ENCODE peak calls at places on chromosomes 13 and 19, in five cellular contexts. L is IMR-90, Q is GM12878, I is A549, H is K562. N is an unnamed sample.

GRCh38 chr19:574658-575526 is 2.5 kb downstream of the BSG start:
- DNase-seq in L (peak; percentile 59), Q (peak; percentile 28), I (no peak), H (peak; percentile 96), N (no peak)

GRCh38 chr19:10074153-10074552 is 12.0 kb upstream of the SHFL start:
- DNase-seq in L (peak; percentile 36), Q (no peak), I (peak; percentile 62), H (peak; percentile 79), N (no peak)

GRCh38 chr19:12774588-12775555 is at the start of gene HOOK2:
- DNase-seq in L (no peak), Q (no peak), I (no peak), H (peak; percentile 32), N (no peak)

GRCh38 chr13:113786262-113786841 is 27.3 kb downstream of the TMEM255B start:
- DNase-seq in L (peak; percentile 76), Q (no peak), I (no peak), H (no peak), N (no peak)

GRCh38 chr13:47680752-47681151 is 320.3 kb downstream of the SUCLA2 start:
- DNase-seq in L (peak; percentile 50), Q (no peak), I (no peak), H (no peak), N (no peak)

GRCh38 chr13:33164331-33164730 is 121.2 kb downstream of the STARD13 start:
- DNase-seq in L (no peak), Q (no peak), I (no peak), H (no peak), N (no peak)

GRCh38 chr19:3556978-3557460 is 367 bp downstream of the MFSD12 start:
- DNase-seq in L (peak; percentile 35), Q (no peak), I (no peak), H (peak; percentile 69), N (peak; percentile 74)

GRCh38 chr19:6354098-6354674 is 7.1 kb upstream of the CLPP start:
- DNase-seq in L (no peak), Q (no peak), I (no peak), H (no peak), N (no peak)

GRCh38 chr19:37583340-37583739 is 11.3 kb downstream of the ZNF571 start:
- DNase-seq in L (no peak), Q (no peak), I (no peak), H (no peak), N (no peak)

GRCh38 chr19:53365899-53366493 is 491 bp downstream of the ZNF525 start:
- DNase-seq in L (no peak), Q (no peak), I (no peak), H (peak; percentile 15), N (peak; percentile 47)
- TF ChIP-seq RCOR1 in L (no peak), Q (no peak), I (no peak), H (no peak), N (no peak)

DNA sequence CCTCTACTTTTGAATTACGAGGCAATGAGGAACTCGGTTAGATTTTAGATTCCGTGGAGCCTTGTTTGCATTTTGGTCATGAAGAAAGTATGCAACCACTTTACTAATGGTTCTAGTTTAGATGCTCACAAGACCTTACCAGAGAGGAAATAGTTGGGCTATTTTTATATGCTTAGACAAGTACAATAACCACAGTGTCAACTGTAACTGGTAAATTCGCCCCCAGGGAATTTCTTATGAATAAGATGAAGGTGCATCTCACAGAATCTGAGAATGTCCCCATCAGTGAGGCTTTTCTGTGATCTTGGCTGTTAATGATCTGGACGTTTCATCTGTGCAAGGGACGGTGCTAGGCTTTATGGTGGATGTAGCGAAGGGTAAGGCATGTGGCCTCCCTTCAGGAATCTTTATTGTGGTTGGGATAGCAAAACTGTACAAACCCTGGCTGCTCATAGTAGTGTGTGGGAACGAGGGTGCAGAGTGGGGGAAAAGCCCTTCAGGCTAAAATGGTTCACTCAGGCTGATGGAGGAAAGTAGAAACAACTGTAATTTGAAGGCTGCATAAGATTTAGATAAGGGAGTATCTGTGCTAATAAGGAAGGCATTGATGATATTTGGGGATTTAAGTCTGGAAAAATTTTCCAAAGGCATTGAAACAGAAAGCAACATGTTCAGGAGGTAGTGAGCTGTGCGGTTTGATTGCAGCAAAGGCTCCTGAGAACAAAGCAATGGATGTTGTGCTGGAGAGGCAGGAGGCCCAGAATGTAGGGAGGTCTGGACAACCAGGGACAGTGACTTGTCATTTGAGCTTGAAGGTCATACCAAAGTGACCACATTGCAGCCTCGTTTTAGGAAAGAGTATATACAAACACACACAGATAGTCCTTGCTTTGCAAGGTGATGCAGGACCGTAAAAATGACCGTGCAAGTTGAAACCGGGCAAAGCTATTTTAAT is 28.4 kb downstream of the UBAC2 start:
- DNase-seq in L (peak; percentile 87), Q (peak; percentile 91), I (no peak), H (peak; percentile 17), N (peak; percentile 41)
- TF ChIP-seq RCOR1 in L (no peak), Q (peak; percentile 94), I (no peak), H (no peak), N (no peak)

GRCh38 chr19:14310055-14310454 is 71.2 kb upstream of the ADGRE5 start:
- DNase-seq in L (no peak), Q (peak; percentile 68), I (no peak), H (no peak), N (no peak)

GRCh38 chr19:14300281-14300680 is 81.0 kb upstream of the ADGRE5 start:
- DNase-seq in L (no peak), Q (no peak), I (peak; percentile 66), H (peak; percentile 39), N (no peak)

GRCh38 chr19:14301150-14301549 is 80.1 kb upstream of the ADGRE5 start:
- DNase-seq in L (no peak), Q (no peak), I (no peak), H (no peak), N (no peak)

DNA sequence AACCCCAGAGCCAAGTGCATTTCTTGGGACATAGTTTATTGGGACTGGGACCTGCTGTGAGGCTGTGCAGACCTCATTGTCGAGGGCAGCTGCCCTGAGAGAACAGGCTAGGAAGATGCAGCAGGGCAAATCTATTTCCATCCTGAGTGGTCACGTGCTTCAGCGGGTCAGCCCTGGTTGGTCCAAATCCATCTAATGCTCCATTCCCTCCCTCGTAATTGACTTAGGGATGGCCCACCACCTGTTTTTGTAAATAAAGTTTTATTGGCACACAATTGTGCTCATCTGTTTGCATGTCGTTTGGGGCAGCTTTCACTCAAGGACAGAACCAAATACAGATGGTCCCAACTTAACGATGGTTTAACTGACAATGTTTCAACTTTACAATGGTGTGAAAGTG is 75.5 kb upstream of the ADGRE5 start:
- DNase-seq in L (no peak), Q (no peak), I (no peak), H (no peak), N (no peak)
- TF ChIP-seq RCOR1 in L (no peak), Q (no peak), I (no peak), H (no peak), N (no peak)

DNA sequence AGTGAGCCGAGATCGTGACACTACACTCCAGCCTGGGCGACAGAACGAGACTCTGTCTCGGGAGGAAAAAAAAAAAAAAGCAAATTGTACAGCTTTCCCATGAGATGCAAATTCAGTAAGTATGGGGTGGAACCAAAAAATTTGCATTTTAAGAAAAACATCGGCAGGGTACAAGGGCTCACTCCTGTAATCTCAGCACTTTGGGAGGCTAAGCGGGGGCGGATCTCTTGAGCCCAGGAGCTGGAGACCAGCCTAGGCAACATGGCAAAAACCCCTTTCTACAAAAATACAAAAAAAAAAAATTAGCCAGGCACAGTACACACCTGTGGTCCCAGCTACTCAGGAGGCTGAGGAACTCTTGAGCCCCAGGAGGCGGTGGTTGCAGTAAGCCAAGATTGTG is 91.2 kb downstream of the ELF1 start:
- DNase-seq in L (no peak), Q (no peak), I (no peak), H (no peak), N (no peak)
- TF ChIP-seq RCOR1 in L (no peak), Q (no peak), I (no peak), H (no peak), N (no peak)

GRCh38 chr13:110067355-110068175 is 239.4 kb downstream of the COL4A1 start:
- DNase-seq in L (no peak), Q (no peak), I (no peak), H (no peak), N (no peak)

GRCh38 chr13:110070046-110070445 is 236.9 kb downstream of the COL4A1 start:
- DNase-seq in L (no peak), Q (no peak), I (no peak), H (no peak), N (no peak)

GRCh38 chr13:110073982-110074381 is 233.0 kb downstream of the COL4A1 start:
- DNase-seq in L (no peak), Q (no peak), I (peak; percentile 11), H (peak; percentile 3), N (no peak)

GRCh38 chr13:110068176-110068473 is 238.8 kb downstream of the COL4A1 start:
- DNase-seq in L (no peak), Q (no peak), I (no peak), H (no peak), N (no peak)

GRCh38 chr13:110070511-110071120 is 236.3 kb downstream of the COL4A1 start:
- DNase-seq in L (peak; percentile 77), Q (no peak), I (no peak), H (no peak), N (no peak)
- TF ChIP-seq RCOR1 in L (no peak), Q (no peak), I (no peak), H (no peak), N (no peak)

DNA sequence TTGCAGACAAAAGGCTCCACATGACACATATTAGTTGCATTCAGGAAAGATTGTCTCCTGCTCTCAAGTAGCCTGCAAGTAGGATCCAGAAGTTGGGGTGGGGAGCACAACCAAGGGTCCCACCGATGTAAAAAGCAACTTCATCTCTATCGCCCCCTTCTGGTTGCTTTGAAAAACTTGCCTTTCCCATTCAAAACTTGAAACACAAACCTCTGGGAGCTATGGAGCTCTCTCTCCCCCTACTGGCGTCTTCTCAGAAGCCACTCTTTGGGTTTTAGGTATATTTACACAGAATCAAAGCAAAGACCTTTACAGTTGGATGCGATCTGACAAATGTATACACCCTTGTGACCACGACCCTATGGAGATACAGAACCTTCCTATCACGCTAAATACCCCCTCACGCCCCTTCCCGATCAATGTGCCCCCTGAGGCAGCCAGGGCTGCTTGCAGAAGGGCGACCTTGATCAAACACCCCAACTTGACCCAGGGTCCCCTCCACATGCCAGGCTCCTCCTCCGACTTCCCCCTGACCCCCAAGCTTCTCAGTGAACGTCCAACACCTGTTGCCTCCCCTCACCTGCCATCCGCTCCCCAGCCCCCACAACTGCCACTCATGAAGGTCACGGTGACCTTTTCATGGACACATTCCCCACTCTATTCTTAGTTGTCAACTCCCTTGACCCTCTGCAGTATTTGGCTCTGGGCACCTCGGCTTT is 10.1 kb downstream of the NOSIP start:
- DNase-seq in L (peak; percentile 84), Q (no peak), I (peak; percentile 92), H (peak; percentile 93), N (peak; percentile 86)
- TF ChIP-seq RCOR1 in L (no peak), Q (no peak), I (no peak), H (no peak), N (no peak)

N was measured in SK-N-SH.